ENCODE peak calls at places on chromosomes 4 and X, in four cellular contexts. One of them, this sample, is unnamed.

GRCh38 chrX:18574591-18574990 is 97.3 kb downstream of the RS1 start:
- DNase-seq in pons: no peak
- DNase-seq in caudate nucleus: no peak
- DNase-seq in NCI-H2029 treated with DMSO at 0.1 percent for 48 hours: no peak
- DNase-seq in this sample: no peak

GRCh38 chr4:149997881-149998421 is 80.3 kb upstream of the DCLK2 start:
- DNase-seq in pons: no peak
- DNase-seq in caudate nucleus: no peak
- DNase-seq in NCI-H2029 treated with DMSO at 0.1 percent for 48 hours: peak; percentile 30
- DNase-seq in this sample: peak; percentile 27

GRCh38 chr4:110540606-110541440 is 64.9 kb downstream of the ENPEP start:
- DNase-seq in pons: no peak
- DNase-seq in caudate nucleus: no peak
- DNase-seq in NCI-H2029 treated with DMSO at 0.1 percent for 48 hours: no peak
- DNase-seq in this sample: no peak

GRCh38 chrX:74242484-74243138 is 61.4 kb upstream of the ZCCHC13 start:
- DNase-seq in pons: no peak
- DNase-seq in caudate nucleus: no peak
- DNase-seq in NCI-H2029 treated with DMSO at 0.1 percent for 48 hours: no peak
- DNase-seq in this sample: no peak

GRCh38 chr4:102566426-102566825 is 65.3 kb downstream of the NFKB1 start:
- DNase-seq in pons: no peak
- DNase-seq in caudate nucleus: no peak
- DNase-seq in NCI-H2029 treated with DMSO at 0.1 percent for 48 hours: no peak
- DNase-seq in this sample: no peak

GRCh38 chr4:112951362-112951962 is 98.0 kb upstream of the ANK2 start:
- DNase-seq in pons: peak; percentile 75
- DNase-seq in caudate nucleus: no peak
- DNase-seq in NCI-H2029 treated with DMSO at 0.1 percent for 48 hours: no peak
- DNase-seq in this sample: no peak

GRCh38 chr4:1036976-1037810 is 25.8 kb downstream of the FGFRL1 start:
- DNase-seq in pons: no peak
- DNase-seq in caudate nucleus: no peak
- DNase-seq in NCI-H2029 treated with DMSO at 0.1 percent for 48 hours: no peak
- DNase-seq in this sample: no peak

GRCh38 chr4:118921736-118922135 is 33.1 kb downstream of the SYNPO2 start:
- DNase-seq in pons: no peak
- DNase-seq in caudate nucleus: no peak
- DNase-seq in NCI-H2029 treated with DMSO at 0.1 percent for 48 hours: no peak
- DNase-seq in this sample: peak; percentile 12

GRCh38 chr4:105145913-105146285 is 777 bp upstream of the TET2 start:
- DNase-seq in pons: no peak
- DNase-seq in caudate nucleus: no peak
- DNase-seq in NCI-H2029 treated with DMSO at 0.1 percent for 48 hours: no peak
- DNase-seq in this sample: peak; percentile 22

GRCh38 chr4:164761233-164761632 is 7.3 kb downstream of the SMIM31 start:
- DNase-seq in pons: no peak
- DNase-seq in caudate nucleus: no peak
- DNase-seq in NCI-H2029 treated with DMSO at 0.1 percent for 48 hours: no peak
- DNase-seq in this sample: no peak

GRCh38 chrX:140099221-140099620 is 133.9 kb upstream of the CXorf66 start:
- DNase-seq in pons: no peak
- DNase-seq in caudate nucleus: no peak
- DNase-seq in NCI-H2029 treated with DMSO at 0.1 percent for 48 hours: no peak
- DNase-seq in this sample: no peak

GRCh38 chr4:165931741-165932140 is 58.7 kb downstream of the TLL1 start:
- DNase-seq in pons: no peak
- DNase-seq in caudate nucleus: no peak
- DNase-seq in NCI-H2029 treated with DMSO at 0.1 percent for 48 hours: no peak
- DNase-seq in this sample: no peak

GRCh38 chrX:138929905-138930304 is 218.4 kb upstream of the FGF13 start:
- DNase-seq in pons: no peak
- DNase-seq in caudate nucleus: no peak
- DNase-seq in NCI-H2029 treated with DMSO at 0.1 percent for 48 hours: no peak
- DNase-seq in this sample: no peak

GRCh38 chr4:7513731-7514130 is 79.0 kb upstream of the PSAPL1 start:
- DNase-seq in pons: no peak
- DNase-seq in caudate nucleus: peak; percentile 24
- DNase-seq in NCI-H2029 treated with DMSO at 0.1 percent for 48 hours: no peak
- DNase-seq in this sample: peak; percentile 49

GRCh38 chr4:74897390-74897789 is 35.5 kb upstream of the PARM1 start:
- DNase-seq in pons: peak; percentile 44
- DNase-seq in caudate nucleus: no peak
- DNase-seq in NCI-H2029 treated with DMSO at 0.1 percent for 48 hours: no peak
- DNase-seq in this sample: no peak

GRCh38 chrX:134315893-134316292 is 78.9 kb downstream of the CCDC160 start:
- DNase-seq in pons: no peak
- DNase-seq in caudate nucleus: no peak
- DNase-seq in NCI-H2029 treated with DMSO at 0.1 percent for 48 hours: no peak
- DNase-seq in this sample: no peak

GRCh38 chrX:111854778-111855490 is 21.0 kb upstream of the TRPC5OS start:
- DNase-seq in pons: no peak
- DNase-seq in caudate nucleus: no peak
- DNase-seq in NCI-H2029 treated with DMSO at 0.1 percent for 48 hours: no peak
- DNase-seq in this sample: no peak

GRCh38 chr4:48509543-48509942 is 19.5 kb downstream of the ZAR1 start:
- DNase-seq in pons: peak; percentile 83
- DNase-seq in caudate nucleus: no peak
- DNase-seq in NCI-H2029 treated with DMSO at 0.1 percent for 48 hours: no peak
- DNase-seq in this sample: peak; percentile 24

GRCh38 chrX:153342762-153343558 is 9.0 kb downstream of the ZNF275 start:
- DNase-seq in pons: no peak
- DNase-seq in caudate nucleus: no peak
- DNase-seq in NCI-H2029 treated with DMSO at 0.1 percent for 48 hours: no peak
- DNase-seq in this sample: peak; percentile 30

GRCh38 chr4:122728781-122729330 is 3.6 kb upstream of the BBS12 start:
- DNase-seq in pons: peak; percentile 8
- DNase-seq in caudate nucleus: no peak
- DNase-seq in NCI-H2029 treated with DMSO at 0.1 percent for 48 hours: no peak
- DNase-seq in this sample: no peak

GRCh38 chr4:159144112-159144694 is 41.3 kb downstream of the RAPGEF2 start:
- DNase-seq in pons: no peak
- DNase-seq in caudate nucleus: no peak
- DNase-seq in NCI-H2029 treated with DMSO at 0.1 percent for 48 hours: no peak
- DNase-seq in this sample: no peak

GRCh38 chrX:50432760-50433377 is 37.8 kb downstream of the DGKK start:
- DNase-seq in pons: no peak
- DNase-seq in caudate nucleus: no peak
- DNase-seq in NCI-H2029 treated with DMSO at 0.1 percent for 48 hours: no peak
- DNase-seq in this sample: no peak

GRCh38 chr4:48341776-48342558 is 638 bp downstream of the SLAIN2 start:
- DNase-seq in pons: peak; percentile 22
- DNase-seq in caudate nucleus: peak; percentile 32
- DNase-seq in NCI-H2029 treated with DMSO at 0.1 percent for 48 hours: no peak
- DNase-seq in this sample: peak; percentile 62

GRCh38 chr4:73583661-73584060 is 36.6 kb downstream of the RASSF6 start:
- DNase-seq in pons: no peak
- DNase-seq in caudate nucleus: no peak
- DNase-seq in NCI-H2029 treated with DMSO at 0.1 percent for 48 hours: no peak
- DNase-seq in this sample: no peak

GRCh38 chr4:67616478-67616877 is 58.0 kb downstream of the STAP1 start:
- DNase-seq in pons: no peak
- DNase-seq in caudate nucleus: no peak
- DNase-seq in NCI-H2029 treated with DMSO at 0.1 percent for 48 hours: no peak
- DNase-seq in this sample: no peak

GRCh38 chrX:18425199-18426003 is at the start of gene CDKL5:
- DNase-seq in pons: peak; percentile 95
- DNase-seq in caudate nucleus: peak; percentile 89
- DNase-seq in NCI-H2029 treated with DMSO at 0.1 percent for 48 hours: peak; percentile 71
- DNase-seq in this sample: peak; percentile 97

GRCh38 chr4:133921280-133922195 is 280.1 kb downstream of the PABPC4L start:
- DNase-seq in pons: no peak
- DNase-seq in caudate nucleus: no peak
- DNase-seq in NCI-H2029 treated with DMSO at 0.1 percent for 48 hours: no peak
- DNase-seq in this sample: peak; percentile 2

This sample was measured in Ammon's horn.